ENCODE peak calls at places on chromosomes 12 and 14, in four cellular contexts. One of them, this sample, is unnamed.

GRCh38 chr14:75563931-75564330 is 14.5 kb upstream of the FLVCR2 start:
- DNase-seq in astrocyte of the cerebellum: no peak
- DNase-seq in tibial artery: no peak
- DNase-seq in left ventricle myocardium inferior: no peak
- DNase-seq in this sample: no peak

GRCh38 chr12:30191701-30192455 is 408.1 kb upstream of the TMTC1 start:
- DNase-seq in left ventricle myocardium inferior: no peak
- DNase-seq in astrocyte of the cerebellum: no peak
- DNase-seq in tibial artery: no peak
- DNase-seq in this sample: no peak

GRCh38 chr14:60212503-60213371 is 36.3 kb upstream of the PPM1A start:
- DNase-seq in astrocyte of the cerebellum: no peak
- DNase-seq in left ventricle myocardium inferior: no peak
- DNase-seq in tibial artery: no peak
- DNase-seq in this sample: no peak

GRCh38 chr12:85627584-85627983 is 208.6 kb downstream of the RASSF9 start:
- DNase-seq in tibial artery: no peak
- DNase-seq in left ventricle myocardium inferior: no peak
- DNase-seq in astrocyte of the cerebellum: peak; percentile 53
- DNase-seq in this sample: no peak

GRCh38 chr12:113196996-113197395 is 11.5 kb downstream of the RITA1 start:
- DNase-seq in left ventricle myocardium inferior: peak; percentile 58
- DNase-seq in astrocyte of the cerebellum: peak; percentile 59
- DNase-seq in tibial artery: peak; percentile 78
- DNase-seq in this sample: peak; percentile 78

GRCh38 chr12:30928356-30929264 is 2.1 kb downstream of the TSPAN11 start:
- DNase-seq in left ventricle myocardium inferior: peak; percentile 53
- DNase-seq in astrocyte of the cerebellum: no peak
- DNase-seq in tibial artery: peak; percentile 19
- DNase-seq in this sample: no peak

GRCh38 chr12:34397591-34398365 is 375.5 kb downstream of the ALG10 start:
- DNase-seq in astrocyte of the cerebellum: no peak
- DNase-seq in tibial artery: peak; percentile 15
- DNase-seq in left ventricle myocardium inferior: peak; percentile 8
- DNase-seq in this sample: peak; percentile 6

GRCh38 chr12:121304306-121304705 is 7.8 kb upstream of the CAMKK2 start:
- DNase-seq in astrocyte of the cerebellum: no peak
- DNase-seq in left ventricle myocardium inferior: no peak
- DNase-seq in tibial artery: no peak
- DNase-seq in this sample: no peak

GRCh38 chr12:132922676-132923075 is 33.4 kb downstream of the ZNF605 start:
- DNase-seq in astrocyte of the cerebellum: no peak
- DNase-seq in tibial artery: no peak
- DNase-seq in left ventricle myocardium inferior: no peak
- DNase-seq in this sample: no peak

GRCh38 chr14:71855399-71856036 is 76.7 kb upstream of the RGS6 start:
- DNase-seq in tibial artery: peak; percentile 74
- DNase-seq in left ventricle myocardium inferior: peak; percentile 57
- DNase-seq in astrocyte of the cerebellum: peak; percentile 44
- DNase-seq in this sample: peak; percentile 16

GRCh38 chr12:107448198-107448597 is 237.4 kb upstream of the PWP1 start:
- DNase-seq in left ventricle myocardium inferior: no peak
- DNase-seq in astrocyte of the cerebellum: no peak
- DNase-seq in tibial artery: no peak
- DNase-seq in this sample: no peak

GRCh38 chr14:104315169-104315568 is 176.8 kb downstream of the KIF26A start:
- DNase-seq in tibial artery: no peak
- DNase-seq in astrocyte of the cerebellum: no peak
- DNase-seq in left ventricle myocardium inferior: no peak
- DNase-seq in this sample: no peak

GRCh38 chr12:107320031-107320928 is 226.9 kb upstream of the CRY1 start:
- DNase-seq in tibial artery: no peak
- DNase-seq in astrocyte of the cerebellum: no peak
- DNase-seq in left ventricle myocardium inferior: peak; percentile 46
- DNase-seq in this sample: no peak

GRCh38 chr12:27539191-27539631 is 15.2 kb downstream of the PPFIBP1 start:
- DNase-seq in astrocyte of the cerebellum: no peak
- DNase-seq in tibial artery: no peak
- DNase-seq in left ventricle myocardium inferior: no peak
- DNase-seq in this sample: no peak

GRCh38 chr14:49960453-49960852 is 67.6 kb downstream of the ARF6 start:
- DNase-seq in tibial artery: no peak
- DNase-seq in left ventricle myocardium inferior: no peak
- DNase-seq in astrocyte of the cerebellum: no peak
- DNase-seq in this sample: no peak

GRCh38 chr14:50920482-50921225 is 23.6 kb downstream of the PYGL start:
- DNase-seq in left ventricle myocardium inferior: no peak
- DNase-seq in tibial artery: no peak
- DNase-seq in astrocyte of the cerebellum: peak; percentile 82
- DNase-seq in this sample: no peak

GRCh38 chr14:95534299-95535225 is at the start of gene GLRX5:
- DNase-seq in astrocyte of the cerebellum: peak; percentile 100
- DNase-seq in tibial artery: peak; percentile 100
- DNase-seq in left ventricle myocardium inferior: peak; percentile 97
- DNase-seq in this sample: peak; percentile 100

GRCh38 chr14:35998303-35998702 is 172.2 kb downstream of the BRMS1L start:
- DNase-seq in astrocyte of the cerebellum: no peak
- DNase-seq in left ventricle myocardium inferior: no peak
- DNase-seq in tibial artery: no peak
- DNase-seq in this sample: no peak

GRCh38 chr14:95469134-95469481 is 47.3 kb downstream of the SYNE3 start:
- DNase-seq in tibial artery: no peak
- DNase-seq in astrocyte of the cerebellum: no peak
- DNase-seq in left ventricle myocardium inferior: no peak
- DNase-seq in this sample: no peak

GRCh38 chr12:54173906-54174471 is 14.8 kb downstream of the SMUG1 start:
- DNase-seq in astrocyte of the cerebellum: no peak
- DNase-seq in left ventricle myocardium inferior: no peak
- DNase-seq in tibial artery: no peak
- DNase-seq in this sample: no peak

GRCh38 chr14:96042218-96042930 is 3.2 kb downstream of the C14orf132 start:
- DNase-seq in astrocyte of the cerebellum: peak; percentile 43
- DNase-seq in tibial artery: no peak
- DNase-seq in left ventricle myocardium inferior: no peak
- DNase-seq in this sample: no peak

GRCh38 chr14:69093551-69094421 is 59.1 kb downstream of the DCAF5 start:
- DNase-seq in left ventricle myocardium inferior: no peak
- DNase-seq in astrocyte of the cerebellum: peak; percentile 46
- DNase-seq in tibial artery: no peak
- DNase-seq in this sample: no peak

GRCh38 chr12:131477613-131478012 is 233.3 kb upstream of the SFSWAP start:
- DNase-seq in left ventricle myocardium inferior: no peak
- DNase-seq in tibial artery: no peak
- DNase-seq in astrocyte of the cerebellum: no peak
- DNase-seq in this sample: no peak

GRCh38 chr12:131471946-131472732 is 238.8 kb upstream of the SFSWAP start:
- DNase-seq in left ventricle myocardium inferior: no peak
- DNase-seq in astrocyte of the cerebellum: no peak
- DNase-seq in tibial artery: no peak
- DNase-seq in this sample: no peak

GRCh38 chr12:131471271-131471905 is 239.5 kb upstream of the SFSWAP start:
- DNase-seq in left ventricle myocardium inferior: no peak
- DNase-seq in tibial artery: no peak
- DNase-seq in astrocyte of the cerebellum: no peak
- DNase-seq in this sample: no peak

GRCh38 chr12:131473261-131473660 is 237.6 kb upstream of the SFSWAP start:
- DNase-seq in left ventricle myocardium inferior: no peak
- DNase-seq in tibial artery: no peak
- DNase-seq in astrocyte of the cerebellum: no peak
- DNase-seq in this sample: no peak

DNA sequence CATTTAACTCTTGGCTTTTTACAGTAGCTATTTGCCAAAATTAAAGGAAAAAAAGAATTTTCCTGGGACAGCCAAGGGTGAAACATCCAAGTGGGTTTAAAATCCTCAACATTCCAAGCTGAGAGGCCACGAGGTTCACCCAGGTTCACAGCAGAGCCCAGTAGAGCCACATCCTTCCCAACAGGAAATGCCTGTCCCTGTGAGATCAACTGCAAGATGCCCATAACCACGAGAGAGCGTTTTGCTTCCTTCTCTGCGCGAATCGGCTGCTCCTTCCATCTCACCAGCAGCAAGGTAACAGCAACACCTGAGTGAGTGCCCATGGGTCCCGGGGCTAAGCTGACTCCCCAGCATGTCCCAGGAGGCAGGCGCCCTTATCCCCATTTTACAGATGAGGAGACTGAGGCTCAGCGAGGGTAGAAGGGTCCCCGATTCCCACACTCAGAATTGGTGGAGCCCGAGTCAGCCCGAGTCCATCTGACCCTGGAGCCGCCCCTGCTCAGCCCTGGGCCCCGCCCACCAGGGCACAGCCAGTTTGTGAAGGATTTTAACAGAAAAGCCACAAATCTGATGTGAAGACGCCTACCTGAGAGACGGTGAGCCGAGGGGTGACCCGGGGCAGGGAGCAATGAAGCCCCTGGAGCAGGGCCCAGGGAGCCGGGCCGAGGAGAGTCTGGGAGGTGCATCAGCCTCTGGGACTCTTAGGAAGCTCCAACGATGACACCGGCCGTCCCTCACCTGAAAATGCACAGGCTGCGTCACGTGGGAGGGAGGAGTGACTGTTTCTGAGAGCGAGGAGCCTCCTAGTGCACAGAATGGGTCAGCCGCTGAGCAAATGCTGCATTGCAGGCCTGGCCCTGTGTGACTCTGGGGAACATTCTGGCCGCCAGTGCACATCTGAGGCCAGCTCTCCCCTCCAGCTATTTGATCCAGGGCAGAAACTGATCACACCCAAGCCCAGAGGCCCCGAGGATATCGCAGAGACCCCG is 236.9 kb upstream of the SFSWAP start:
- DNase-seq in astrocyte of the cerebellum: no peak
- DNase-seq in tibial artery: no peak
- DNase-seq in left ventricle myocardium inferior: no peak
- DNase-seq in this sample: no peak
- TF ChIP-seq CTCF in astrocyte of the cerebellum: no peak
- TF ChIP-seq CTCF in tibial artery: no peak
- TF ChIP-seq CTCF in left ventricle myocardium inferior: no peak
- TF ChIP-seq CTCF in this sample: no peak

GRCh38 chr12:48980953-48981756 is 3.0 kb downstream of the WNT1 start:
- DNase-seq in left ventricle myocardium inferior: no peak
- DNase-seq in astrocyte of the cerebellum: no peak
- DNase-seq in tibial artery: no peak
- DNase-seq in this sample: no peak
- TF ChIP-seq CTCF in left ventricle myocardium inferior: peak; percentile 12
- TF ChIP-seq CTCF in astrocyte of the cerebellum: no peak
- TF ChIP-seq CTCF in tibial artery: no peak
- TF ChIP-seq CTCF in this sample: no peak

DNA sequence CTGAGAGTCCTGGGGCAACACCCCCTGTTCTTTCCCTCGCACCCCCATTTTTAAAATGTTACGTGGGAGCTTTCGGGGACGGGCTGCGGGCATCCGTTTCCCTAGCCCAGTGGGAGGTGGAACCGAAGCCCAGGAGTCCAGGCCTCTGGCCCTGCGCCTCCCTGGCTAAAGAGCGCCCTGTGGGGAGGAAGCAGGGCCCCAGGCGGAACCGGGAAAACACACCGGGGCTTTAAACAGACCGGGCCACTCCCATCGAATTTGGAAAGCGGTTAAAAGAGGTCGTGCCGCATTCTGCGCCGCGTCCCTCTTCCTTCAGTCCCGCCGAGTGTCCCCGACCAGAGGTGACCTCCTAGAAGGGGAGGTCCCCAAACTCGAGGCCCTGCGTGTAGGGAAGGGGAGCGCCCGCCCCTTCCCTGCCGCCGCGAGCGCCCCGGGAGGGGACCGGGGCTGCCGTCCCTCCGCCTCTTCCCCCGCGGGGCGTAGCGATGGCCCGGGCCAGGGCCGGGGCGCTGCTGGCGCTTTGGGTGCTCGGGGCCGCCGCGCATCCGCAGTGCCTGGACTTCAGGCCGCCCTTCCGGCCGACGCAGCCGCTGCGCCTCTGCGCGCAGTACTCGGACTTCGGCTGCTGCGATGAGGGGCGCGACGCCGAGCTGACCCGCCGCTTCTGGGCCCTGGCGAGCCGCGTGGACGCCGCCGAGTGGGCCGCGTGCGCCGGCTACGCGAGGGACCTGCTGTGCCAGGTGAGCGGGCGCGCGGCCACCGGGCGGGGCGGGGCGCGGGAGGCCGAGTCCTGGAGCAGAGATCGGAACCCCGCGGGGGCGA is at the start of gene HHIPL1:
- DNase-seq in astrocyte of the cerebellum: no peak
- DNase-seq in left ventricle myocardium inferior: peak; percentile 38
- DNase-seq in tibial artery: no peak
- DNase-seq in this sample: peak; percentile 40
- TF ChIP-seq CTCF in astrocyte of the cerebellum: no peak
- TF ChIP-seq CTCF in left ventricle myocardium inferior: no peak
- TF ChIP-seq CTCF in tibial artery: no peak
- TF ChIP-seq CTCF in this sample: no peak

GRCh38 chr14:24300326-24300980 is 803 bp downstream of the NOP9 start:
- DNase-seq in left ventricle myocardium inferior: no peak
- DNase-seq in astrocyte of the cerebellum: no peak
- DNase-seq in tibial artery: no peak
- DNase-seq in this sample: no peak

GRCh38 chr14:24298892-24299254 is 707 bp downstream of the DHRS1 start:
- DNase-seq in astrocyte of the cerebellum: no peak
- DNase-seq in left ventricle myocardium inferior: no peak
- DNase-seq in tibial artery: no peak
- DNase-seq in this sample: no peak

GRCh38 chr14:24297190-24297964 is 2.2 kb downstream of the DHRS1 start:
- DNase-seq in astrocyte of the cerebellum: no peak
- DNase-seq in tibial artery: no peak
- DNase-seq in left ventricle myocardium inferior: no peak
- DNase-seq in this sample: no peak

GRCh38 chr14:24296341-24297157 is 3.0 kb downstream of the DHRS1 start:
- DNase-seq in astrocyte of the cerebellum: peak; percentile 84
- DNase-seq in left ventricle myocardium inferior: peak; percentile 43
- DNase-seq in tibial artery: peak; percentile 52
- DNase-seq in this sample: peak; percentile 32

DNA sequence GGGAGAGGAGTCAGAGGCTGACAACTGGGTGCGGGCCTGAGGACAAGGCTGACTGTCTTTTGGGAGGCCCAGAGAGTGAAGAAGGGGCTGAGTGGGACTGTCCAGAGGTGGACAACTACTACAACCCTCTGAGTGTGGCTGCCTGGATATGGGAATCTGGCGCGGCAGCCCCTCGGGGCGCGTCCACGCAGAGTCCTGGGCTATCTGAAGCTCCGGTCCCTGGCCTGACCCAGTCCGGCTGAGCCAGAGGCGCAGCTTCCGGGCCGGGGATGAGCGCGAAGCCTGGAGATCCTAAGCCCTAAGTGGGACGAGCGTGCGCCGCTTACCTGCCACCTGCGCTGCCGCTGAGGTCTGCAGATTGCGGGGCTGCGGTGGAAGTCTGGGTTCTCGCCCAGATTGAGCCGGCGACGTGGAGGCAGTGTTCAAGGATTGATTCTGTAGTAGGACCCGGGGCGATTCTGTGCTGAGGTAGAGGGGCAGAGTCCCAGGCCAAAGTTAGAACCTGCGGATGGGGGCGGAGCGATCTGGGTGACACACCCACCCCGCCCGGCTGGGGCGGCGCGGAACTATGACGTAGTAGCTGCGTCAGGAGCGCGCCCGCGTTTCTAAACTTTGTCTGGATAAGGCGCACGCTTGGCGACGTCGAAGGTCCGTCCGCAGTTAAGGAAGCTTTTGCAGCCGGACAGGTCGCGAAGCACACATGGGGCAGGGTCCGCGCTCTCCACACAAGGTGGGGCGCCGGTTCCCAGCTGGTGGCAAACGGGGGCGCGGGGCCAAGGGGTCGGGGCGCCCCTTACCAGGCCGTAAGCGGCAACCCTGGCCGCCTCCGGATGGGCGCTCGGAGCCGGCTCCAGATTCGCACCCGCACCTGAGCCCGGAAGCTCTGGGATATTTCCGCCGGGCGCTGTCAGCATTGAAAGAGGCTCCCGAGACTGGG is at the start of the genes DHRS1 and NOP9:
- DNase-seq in astrocyte of the cerebellum: peak; percentile 73
- DNase-seq in tibial artery: peak; percentile 89
- DNase-seq in left ventricle myocardium inferior: peak; percentile 92
- DNase-seq in this sample: peak; percentile 89
- TF ChIP-seq CTCF in astrocyte of the cerebellum: no peak
- TF ChIP-seq CTCF in tibial artery: no peak
- TF ChIP-seq CTCF in left ventricle myocardium inferior: no peak
- TF ChIP-seq CTCF in this sample: no peak